ENCODE peak calls at places on chromosomes 6 and 20, in six cellular contexts. E is spleen, P is Panc1, G is HCT116, Y is prostate gland, N is transverse colon. A is an unnamed sample.

GRCh38 chr6:116229287-116229913 is 24.5 kb downstream of the TSPYL4 start:
- DNase-seq in N (peak), E (no peak), Y (no peak), G (peak), P (no peak), A (peak)

GRCh38 chr20:17808357-17808756 is 108.6 kb downstream of the BANF2 start:
- DNase-seq in G (no peak), N (no peak), P (no peak), Y (no peak), E (no peak), A (no peak)

GRCh38 chr6:148263010-148263409 is 79.6 kb upstream of the SASH1 start:
- DNase-seq in G (no peak), P (no peak), E (no peak), Y (peak), N (no peak), A (no peak)

GRCh38 chr6:109059591-109060021 is 35.0 kb downstream of the SESN1 start:
- DNase-seq in P (no peak), N (no peak), E (no peak), Y (no peak), G (no peak), A (no peak)

GRCh38 chr6:150072201-150072600 is 3.3 kb upstream of the ULBP3 start:
- DNase-seq in Y (peak), G (peak), N (peak), E (peak), P (no peak), A (no peak)

GRCh38 chr6:131728296-131728939 is 17.6 kb upstream of the CTAGE9 start:
- DNase-seq in N (no peak), P (no peak), Y (no peak), G (no peak), E (no peak), A (no peak)

GRCh38 chr6:13522639-13523038 is 35.2 kb upstream of the GFOD1 start:
- DNase-seq in G (no peak), P (no peak), E (no peak), N (no peak), Y (no peak), A (no peak)

GRCh38 chr6:49766762-49767161 is 20.3 kb downstream of the PGK2 start:
- DNase-seq in P (no peak), N (no peak), Y (no peak), G (no peak), E (no peak), A (no peak)

GRCh38 chr6:35492664-35493284 is 4.1 kb downstream of the TEAD3 start:
- DNase-seq in Y (no peak), P (no peak), N (no peak), G (no peak), E (no peak), A (no peak)
- TF ChIP-seq POLR2AphosphoS5 in Y (no peak), P (no peak), N (no peak), G (no peak), E (no peak), A (peak)

GRCh38 chr6:11198663-11199603 is 33.5 kb downstream of the NEDD9 start:
- DNase-seq in N (no peak), G (no peak), E (no peak), Y (no peak), P (no peak), A (no peak)
- TF ChIP-seq POLR2AphosphoS5 in N (no peak), G (no peak), E (no peak), Y (no peak), P (no peak), A (no peak)

DNA sequence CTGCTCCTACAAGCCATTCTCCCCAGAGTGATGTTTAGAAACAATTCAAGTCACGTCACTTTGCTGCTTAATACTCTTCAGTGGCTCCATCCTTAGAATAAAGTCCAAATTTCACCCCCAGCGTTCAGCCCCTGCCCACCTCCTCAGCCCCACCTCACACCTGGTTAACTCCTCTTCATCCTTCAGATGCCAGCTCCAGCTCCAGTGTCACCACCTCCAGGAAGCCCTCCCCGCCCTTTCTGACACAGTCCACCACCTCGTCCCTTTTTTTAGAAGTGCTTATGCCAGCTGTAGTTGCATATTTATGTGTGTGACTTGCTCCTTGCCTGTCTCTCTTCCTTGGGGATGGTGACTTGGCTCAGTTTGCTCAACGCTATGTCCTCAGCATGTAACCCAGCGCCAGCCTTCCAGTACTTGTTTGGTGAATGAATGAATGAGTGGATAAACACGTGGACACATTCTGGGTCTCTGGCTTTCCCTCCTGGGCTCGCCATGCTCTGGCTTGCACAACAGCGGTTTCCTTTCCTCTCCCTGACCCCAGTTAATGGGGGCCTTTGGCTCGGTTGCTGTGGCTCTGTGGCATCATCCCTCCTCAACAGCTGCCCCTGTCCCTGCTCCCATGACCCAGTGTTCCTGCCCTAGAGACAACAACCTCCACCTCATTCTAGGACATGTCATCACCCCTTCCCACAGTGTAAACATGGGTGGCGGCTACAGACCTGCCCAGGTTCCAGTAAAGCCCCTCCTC is 3.7 kb upstream of the IP6K3 start:
- DNase-seq in G (no peak), P (no peak), E (no peak), Y (no peak), N (peak), A (no peak)
- TF ChIP-seq POLR2AphosphoS5 in G (no peak), P (no peak), E (peak), Y (no peak), N (peak), A (no peak)

DNA sequence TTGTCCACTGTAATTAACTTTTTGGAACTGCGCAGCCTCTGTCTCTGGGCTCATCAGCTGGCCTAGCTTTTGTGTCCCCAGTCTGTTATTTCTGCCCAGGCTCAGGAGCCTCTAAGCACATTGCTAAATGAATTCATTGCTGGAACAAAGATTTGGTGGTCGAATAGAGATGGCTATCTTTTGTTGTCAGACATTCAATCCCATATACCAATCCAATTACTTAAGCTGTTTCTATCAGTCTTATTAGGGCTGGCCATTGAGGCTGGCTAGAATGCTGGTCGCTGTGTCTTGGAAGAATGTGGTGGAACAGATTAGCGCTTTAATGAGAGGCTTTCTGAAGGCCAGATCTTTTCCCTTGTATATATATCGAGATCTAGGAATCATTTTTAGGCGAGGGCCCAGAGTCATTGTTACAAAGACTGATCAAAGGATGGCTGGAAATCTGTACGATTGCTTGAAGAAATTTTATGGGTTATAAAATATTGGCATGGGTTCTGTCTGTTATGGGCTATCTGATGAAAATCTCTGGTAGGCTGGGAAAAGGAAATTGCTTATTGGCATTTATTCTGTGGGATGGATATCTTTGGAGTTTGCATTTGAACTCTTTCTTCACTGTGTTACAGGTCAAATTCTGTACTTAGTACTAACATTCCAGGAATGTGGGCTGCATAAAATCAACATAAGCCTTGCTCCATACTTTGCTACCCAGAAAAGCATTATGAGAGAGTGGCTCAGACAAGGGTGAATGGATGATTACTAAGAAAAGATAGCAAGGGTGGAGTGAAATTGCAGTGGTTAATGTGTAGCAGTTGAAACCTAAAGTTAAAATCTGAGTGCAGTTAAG is 34.8 kb upstream of the JAG1 start:
- DNase-seq in E (no peak), Y (no peak), G (no peak), N (no peak), P (no peak), A (no peak)
- TF ChIP-seq POLR2AphosphoS5 in E (no peak), Y (no peak), G (no peak), N (peak), P (no peak), A (no peak)

GRCh38 chr6:124011180-124011579 is 207.5 kb downstream of the NKAIN2 start:
- DNase-seq in N (no peak), Y (no peak), P (no peak), G (no peak), E (no peak), A (no peak)
- TF ChIP-seq POLR2AphosphoS5 in N (no peak), Y (no peak), P (no peak), G (no peak), E (no peak), A (no peak)

DNA sequence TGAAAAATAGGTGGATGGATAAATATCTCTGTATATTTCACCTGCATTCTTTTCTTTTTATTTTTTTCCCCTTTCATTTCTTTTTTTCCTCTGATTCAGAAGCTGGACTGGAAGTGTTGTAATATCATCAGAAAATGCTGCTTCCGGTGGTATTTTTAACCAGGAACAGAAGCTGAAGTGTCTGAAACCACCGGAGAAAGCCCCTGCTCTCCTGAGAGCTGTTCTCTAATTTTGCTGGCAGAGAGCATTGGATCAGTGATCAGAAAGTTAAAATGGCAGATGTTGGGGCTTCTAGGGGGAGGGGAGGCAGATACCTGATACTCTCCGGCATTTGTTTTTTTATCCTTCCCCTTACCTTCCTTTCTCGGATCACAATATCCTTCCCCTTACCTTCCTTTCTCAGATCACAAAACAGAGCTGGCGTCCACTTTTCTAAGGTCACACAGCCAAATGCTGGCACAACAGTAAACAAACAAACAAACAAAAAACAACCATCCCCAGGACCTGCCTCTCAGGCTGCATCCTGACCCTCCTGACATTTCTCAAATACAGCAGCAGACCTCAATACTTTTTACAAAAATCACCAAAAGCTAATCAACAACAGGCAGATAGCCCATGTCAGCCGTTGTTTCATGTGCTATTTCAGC is 143.2 kb upstream of the ZNF217 start:
- DNase-seq in G (no peak), N (no peak), E (no peak), P (peak), Y (no peak), A (no peak)
- TF ChIP-seq POLR2AphosphoS5 in G (no peak), N (no peak), E (no peak), P (peak), Y (no peak), A (no peak)

GRCh38 chr20:56826971-56827645 is 198.0 kb downstream of the TFAP2C start:
- DNase-seq in Y (peak), P (no peak), E (no peak), G (no peak), N (no peak), A (no peak)
- TF ChIP-seq POLR2AphosphoS5 in Y (peak), P (no peak), E (no peak), G (no peak), N (peak), A (peak)

GRCh38 chr6:158185729-158186456 is 17.7 kb downstream of the GTF2H5 start:
- DNase-seq in E (no peak), Y (no peak), P (no peak), N (no peak), G (no peak), A (no peak)
- TF ChIP-seq POLR2AphosphoS5 in E (no peak), Y (no peak), P (no peak), N (no peak), G (no peak), A (no peak)

GRCh38 chr20:53921443-53921973 is 148.9 kb downstream of the BCAS1 start:
- DNase-seq in Y (no peak), N (peak), G (no peak), P (no peak), E (no peak), A (no peak)

GRCh38 chr20:53923745-53924369 is 146.5 kb downstream of the BCAS1 start:
- DNase-seq in Y (no peak), G (no peak), P (no peak), N (peak), E (no peak), A (no peak)

GRCh38 chr20:53925651-53926401 is 144.6 kb downstream of the BCAS1 start:
- DNase-seq in N (peak), Y (no peak), G (no peak), E (no peak), P (no peak), A (no peak)

GRCh38 chr20:53920647-53921245 is 149.6 kb downstream of the BCAS1 start:
- DNase-seq in N (no peak), G (no peak), Y (no peak), E (no peak), P (no peak), A (no peak)

DNA sequence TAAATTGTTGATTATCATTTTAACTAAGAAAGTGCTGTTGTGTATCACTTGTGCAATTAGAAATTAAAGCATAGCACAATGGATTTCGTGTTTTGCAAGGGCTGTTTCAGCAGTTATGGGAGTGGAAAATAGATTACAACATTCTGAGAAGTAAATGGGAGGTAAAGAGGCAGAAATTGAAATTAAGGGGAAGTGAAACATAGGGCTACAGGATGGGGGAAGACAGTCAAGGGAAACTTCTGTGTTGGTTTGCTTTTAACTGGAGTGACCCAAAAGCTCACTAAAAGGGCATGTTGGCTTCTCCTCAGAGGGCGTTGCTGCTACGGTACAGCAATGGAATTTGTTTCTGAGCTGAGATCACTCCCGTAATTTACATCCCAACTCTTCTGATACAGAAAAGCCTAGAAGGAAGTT is 147.5 kb downstream of the BCAS1 start:
- DNase-seq in E (no peak), Y (no peak), P (no peak), N (peak), G (no peak), A (no peak)
- TF ChIP-seq POLR2AphosphoS5 in E (no peak), Y (no peak), P (no peak), N (no peak), G (no peak), A (no peak)

GRCh38 chr20:50658804-50659380 is 32.5 kb downstream of the RIPOR3 start:
- DNase-seq in G (no peak), P (no peak), E (no peak), N (no peak), Y (no peak), A (no peak)
- TF ChIP-seq POLR2AphosphoS5 in G (peak), P (no peak), E (no peak), N (no peak), Y (peak), A (no peak)